ENCODE peak calls at places on chromosomes 3 and 15, in six cellular contexts. L is effector CD4-positive, alpha-beta T cell; K is HT1080; I is transverse colon; B is LNCaP clone FGC; N is upper lobe of right lung. X is an unnamed sample.

GRCh38 chr3:68751883-68752282 is 180.5 kb downstream of the TAFA4 start:
- DNase-seq in L (no peak), B (no peak), N (no peak), I (no peak), K (no peak), X (no peak)

GRCh38 chr3:177037241-177037640 is 160.0 kb downstream of the TBL1XR1 start:
- DNase-seq in N (no peak), L (no peak), B (no peak), I (no peak), K (peak), X (no peak)

GRCh38 chr15:78405336-78405924 is 32.6 kb upstream of the IREB2 start:
- DNase-seq in N (no peak), B (no peak), I (no peak), K (no peak), L (no peak), X (no peak)

GRCh38 chr3:63654246-63654645 is 1.8 kb downstream of the SNTN start:
- DNase-seq in L (no peak), K (peak), I (no peak), N (no peak), B (no peak), X (no peak)

GRCh38 chr3:133181364-133182254 is 143.4 kb downstream of the TMEM108 start:
- DNase-seq in N (no peak), L (no peak), I (no peak), B (no peak), K (no peak), X (no peak)

GRCh38 chr3:126907557-126907956 is 75.4 kb upstream of the PLXNA1 start:
- DNase-seq in K (no peak), L (no peak), B (no peak), N (no peak), I (no peak), X (no peak)

GRCh38 chr3:182937293-182938051 is 42.9 kb downstream of the DCUN1D1 start:
- DNase-seq in K (no peak), L (no peak), I (no peak), B (no peak), N (no peak), X (no peak)

GRCh38 chr15:71782447-71783165 is 27.7 kb upstream of the NR2E3 start:
- DNase-seq in L (no peak), B (no peak), I (no peak), N (no peak), K (no peak), X (no peak)

GRCh38 chr15:64249842-64250575 is 87.2 kb upstream of the PPIB start:
- DNase-seq in B (peak), K (no peak), L (no peak), I (no peak), N (no peak), X (no peak)